ENCODE peak calls at places on chromosome 16, in ten cellular contexts. R, U, X, Q, T, K, L, W, F and D are unnamed samples.

GRCh38 chr16:78650675-78651074 is 551.2 kb downstream of the WWOX start:
- DNase-seq in R (no peak), U (no peak), X (no peak), Q (no peak), T (no peak), K (no peak), L (no peak), W (no peak), F (no peak), D (no peak)

GRCh38 chr16:11135167-11135973 is 120.6 kb downstream of the SOCS1 start:
- DNase-seq in R (no peak), U (no peak), X (no peak), Q (no peak), T (no peak), K (peak), L (no peak), W (no peak), F (no peak), D (no peak)

GRCh38 chr16:28609631-28610594 is at the start of gene SULT1A1:
- DNase-seq in R (no peak), U (peak), X (peak), Q (no peak), T (peak), K (no peak), L (peak), W (no peak), F (no peak), D (peak)

GRCh38 chr16:74778646-74779045 is 4.0 kb upstream of the FA2H start:
- DNase-seq in R (no peak), U (no peak), X (no peak), Q (no peak), T (no peak), K (no peak), L (peak), W (no peak), F (no peak), D (no peak)

GRCh38 chr16:12559714-12560113 is 244.0 kb downstream of the CPPED1 start:
- DNase-seq in R (no peak), U (no peak), X (no peak), Q (no peak), T (no peak), K (no peak), L (no peak), W (no peak), F (no peak), D (peak)

GRCh38 chr16:87847785-87848675 is 21.3 kb downstream of the SLC7A5 start:
- DNase-seq in R (no peak), U (no peak), X (no peak), Q (no peak), T (no peak), K (no peak), L (peak), W (no peak), F (no peak), D (no peak)

GRCh38 chr16:56610017-56610608 is 1.7 kb downstream of the MT2A start:
- DNase-seq in R (peak), U (peak), X (peak), Q (peak), T (no peak), K (peak), L (peak), W (peak), F (peak), D (peak)

GRCh38 chr16:50603206-50604064 is 55.2 kb downstream of the NKD1 start:
- DNase-seq in R (no peak), U (no peak), X (no peak), Q (no peak), T (no peak), K (peak), L (no peak), W (no peak), F (no peak), D (peak)

GRCh38 chr16:11148045-11148444 is 108.0 kb downstream of the SOCS1 start:
- DNase-seq in R (no peak), U (no peak), X (no peak), Q (no peak), T (no peak), K (no peak), L (no peak), W (no peak), F (no peak), D (no peak)